ENCODE peak calls at places on chromosomes 4 and X, in five cellular contexts. B is T-cell; D is KG1; Y is activated CD8-positive, alpha-beta memory T cell treated with anti-CD3 and anti-CD28 coated beads, Interleukin-2, amount 50 U/mL, for 4 hours; A is T-helper 17 cell. I is an unnamed sample.

GRCh38 chr4:82852751-82853053 is 38.3 kb downstream of the SEC31A start:
- DNase-seq in B (no peak), D (no peak), A (no peak), Y (no peak), I (no peak)

GRCh38 chrX:109635151-109635550 is 10.2 kb upstream of the KCNE5 start:
- DNase-seq in B (no peak), A (no peak), D (peak), Y (no peak), I (no peak)

GRCh38 chr4:304987-305680 is at the start of gene ZNF732:
- DNase-seq in D (no peak), Y (no peak), A (no peak), B (no peak), I (no peak)

GRCh38 chr4:140426610-140427103 is 791 bp downstream of the CLGN start:
- DNase-seq in B (no peak), A (no peak), Y (no peak), D (peak), I (no peak)

GRCh38 chr4:99437686-99438577 is 2.8 kb upstream of the ADH7 start:
- DNase-seq in A (no peak), D (no peak), B (no peak), Y (no peak), I (no peak)

GRCh38 chr4:184819786-184820185 is 6.0 kb downstream of the ACSL1 start:
- DNase-seq in A (no peak), B (no peak), D (no peak), Y (no peak), I (no peak)

GRCh38 chrX:47218920-47219815 is 687 bp downstream of the CDK16 start:
- DNase-seq in A (peak), B (no peak), D (no peak), Y (peak), I (peak)

GRCh38 chr4:11051181-11051580 is 366.6 kb upstream of the CLNK start:
- DNase-seq in D (no peak), B (no peak), Y (no peak), A (no peak), I (no peak)

I was measured in T-helper 1 cell.